ENCODE peak calls at places on chromosome X, in seven cellular contexts. A is GM12878, I is SK-N-SH, Y is K562, U is H1, P is GM12892, X is HepG2. O is an unnamed sample.

GRCh38 chrX:110462957-110463356 is 104.3 kb downstream of the RTL9 start:
- DNase-seq in I (no peak), X (no peak), P (no peak), Y (no peak), U (no peak), A (no peak), O (no peak)

GRCh38 chrX:42797646-42798045 is 19.7 kb upstream of the PPP1R2C start:
- DNase-seq in U (no peak), Y (no peak), A (no peak), I (no peak), X (no peak), P (no peak), O (no peak)

GRCh38 chrX:21662761-21663160 is 4.6 kb upstream of the KLHL34 start:
- DNase-seq in Y (no peak), A (no peak), U (no peak), P (no peak), X (no peak), I (no peak), O (no peak)

GRCh38 chrX:131675596-131676194 is 131.8 kb downstream of the OR13H1 start:
- DNase-seq in P (peak; percentile 5), A (no peak), X (peak; percentile 8), Y (peak; percentile 46), I (peak; percentile 35), U (no peak), O (peak; percentile 5)

GRCh38 chrX:20594985-20595384 is 328.3 kb upstream of the RPS6KA3 start:
- DNase-seq in A (no peak), Y (no peak), U (no peak), P (no peak), I (no peak), X (peak; percentile 7), O (no peak)

GRCh38 chrX:45803383-45803921 is 602.8 kb upstream of the DIPK2B start:
- DNase-seq in X (no peak), I (no peak), Y (no peak), P (no peak), U (no peak), A (no peak), O (no peak)

GRCh38 chrX:1524874-1525582 is 12.0 kb downstream of the P2RY8 start:
- DNase-seq in U (no peak), P (no peak), Y (no peak), X (no peak), I (no peak), A (no peak), O (no peak)

GRCh38 chrX:94435799-94436198 is 761.8 kb downstream of the FAM133A start:
- DNase-seq in U (no peak), I (no peak), X (no peak), A (no peak), P (no peak), Y (no peak), O (no peak)

GRCh38 chrX:104195013-104195412 is 28.8 kb downstream of the FAM199X start:
- DNase-seq in A (no peak), I (no peak), X (no peak), U (no peak), P (no peak), Y (no peak), O (no peak)

GRCh38 chrX:129678881-129679195 is 24.1 kb upstream of the APLN start:
- DNase-seq in P (no peak), X (no peak), U (no peak), Y (no peak), I (no peak), A (no peak), O (no peak)

GRCh38 chrX:24775891-24776290 is 82.2 kb downstream of the POLA1 start:
- DNase-seq in Y (no peak), U (no peak), P (no peak), X (peak; percentile 1), I (no peak), A (no peak), O (no peak)

GRCh38 chrX:20456971-20457370 is 190.3 kb upstream of the RPS6KA3 start:
- DNase-seq in Y (no peak), I (no peak), U (no peak), P (no peak), A (no peak), X (no peak), O (no peak)

GRCh38 chrX:21408776-21409175 is 34.6 kb downstream of the CNKSR2 start:
- DNase-seq in P (no peak), Y (no peak), A (no peak), U (no peak), X (no peak), I (no peak), O (no peak)

GRCh38 chrX:109839694-109840358 is 106.8 kb upstream of the ACSL4 start:
- DNase-seq in X (no peak), A (no peak), U (peak; percentile 44), I (no peak), Y (peak; percentile 54), P (no peak), O (no peak)

GRCh38 chrX:120486786-120487185 is 17.7 kb upstream of the LAMP2 start:
- DNase-seq in A (no peak), I (no peak), Y (no peak), X (peak; percentile 81), U (no peak), P (no peak), O (no peak)

GRCh38 chrX:136652822-136653723 is 5.1 kb downstream of the CD40LG start:
- DNase-seq in I (no peak), P (no peak), Y (no peak), A (no peak), U (no peak), X (no peak), O (no peak)

GRCh38 chrX:19127649-19128168 is 5.4 kb upstream of the ADGRG2 start:
- DNase-seq in Y (no peak), U (no peak), P (no peak), I (no peak), A (no peak), X (no peak), O (no peak)
- TF ChIP-seq TAF1 in Y (no peak), U (no peak), P (no peak), I (no peak), A (no peak), X (no peak), O (no peak)

DNA sequence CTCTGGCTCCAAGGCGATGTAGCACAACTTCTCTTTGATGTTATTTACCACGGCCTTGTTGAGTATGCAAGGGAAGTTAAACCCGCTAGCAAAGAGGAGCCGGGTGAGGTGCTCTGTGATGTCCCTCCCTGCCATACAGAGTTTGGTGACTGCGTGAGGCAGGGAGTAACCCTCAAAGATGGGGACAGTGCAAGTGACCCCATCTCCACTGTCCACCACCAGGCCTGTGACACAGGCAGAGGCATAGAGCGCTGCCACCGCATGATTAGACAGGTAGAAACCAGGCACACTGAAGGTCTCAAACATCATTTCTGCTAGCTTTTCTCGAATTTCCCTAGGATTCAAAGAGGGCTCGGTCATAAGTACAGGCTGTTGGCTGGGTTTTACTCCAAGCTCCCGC is 677 bp downstream of the ACTRT1 start:
- DNase-seq in I (no peak), P (no peak), X (no peak), Y (no peak), A (no peak), U (no peak), O (no peak)
- TF ChIP-seq TAF1 in I (no peak), P (no peak), X (no peak), Y (no peak), A (no peak), U (no peak), O (no peak)

DNA sequence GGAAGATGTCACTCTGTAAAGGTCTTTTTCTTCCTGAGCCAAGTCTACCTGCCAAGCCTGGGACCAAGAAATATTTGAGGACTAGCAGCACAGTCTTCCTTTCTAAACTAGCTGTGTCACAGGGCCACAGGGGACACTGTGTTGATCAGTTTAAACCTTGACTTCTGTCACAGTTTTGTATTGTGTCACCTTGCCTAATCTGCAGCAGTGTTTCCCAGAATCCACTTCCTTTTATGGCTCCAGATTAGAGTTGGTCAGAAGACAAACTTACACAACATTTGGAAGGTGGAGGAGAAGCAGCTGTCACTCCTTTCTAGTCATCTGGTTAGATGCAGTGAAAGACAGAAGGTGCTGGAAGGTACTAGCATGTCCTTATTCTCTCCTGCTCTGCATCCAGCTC is 143.1 kb upstream of the BCOR start:
- DNase-seq in X (no peak), I (no peak), Y (no peak), A (no peak), P (no peak), U (no peak), O (no peak)
- TF ChIP-seq TAF1 in X (no peak), I (no peak), Y (no peak), A (no peak), P (no peak), U (no peak), O (no peak)

GRCh38 chrX:9533611-9534010 is 68.8 kb downstream of the TBL1X start:
- DNase-seq in A (no peak), P (no peak), Y (no peak), I (no peak), X (no peak), U (no peak), O (no peak)

GRCh38 chrX:9530848-9531274 is 66.0 kb downstream of the TBL1X start:
- DNase-seq in U (peak; percentile 53), Y (peak; percentile 69), A (no peak), P (peak; percentile 46), I (peak; percentile 81), X (peak; percentile 60), O (peak; percentile 36)

GRCh38 chrX:9534686-9535085 is 69.8 kb downstream of the TBL1X start:
- DNase-seq in P (no peak), Y (no peak), I (no peak), U (no peak), A (no peak), X (peak; percentile 9), O (no peak)

GRCh38 chrX:9535101-9535500 is 70.2 kb downstream of the TBL1X start:
- DNase-seq in Y (no peak), U (no peak), I (no peak), P (no peak), A (no peak), X (no peak), O (no peak)

DNA sequence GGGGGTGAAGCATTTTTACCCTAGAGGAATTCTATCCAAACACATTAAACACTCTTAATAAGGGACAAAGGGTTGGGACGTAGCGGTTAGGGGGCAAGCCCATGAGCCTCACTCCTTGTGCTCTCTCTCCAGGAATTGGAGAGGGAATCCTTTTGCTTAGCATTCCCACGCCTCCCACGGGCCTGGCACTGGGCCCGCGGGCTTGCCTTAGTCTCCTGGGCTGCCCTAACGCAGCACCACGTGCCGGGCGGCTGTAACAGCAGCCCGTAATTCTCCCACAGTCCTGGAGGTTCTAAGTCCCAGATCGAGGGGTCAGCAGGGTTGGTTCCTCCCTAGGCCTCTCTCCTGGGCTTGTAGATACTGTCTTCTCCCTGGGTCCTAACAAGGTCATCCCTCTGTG is 67.5 kb downstream of the TBL1X start:
- DNase-seq in X (no peak), Y (no peak), U (no peak), I (no peak), A (no peak), P (no peak), O (no peak)
- TF ChIP-seq TAF1 in X (no peak), Y (no peak), U (no peak), I (no peak), A (no peak), P (no peak), O (no peak)

GRCh38 chrX:65406532-65406931 is 128.1 kb downstream of the LAS1L start:
- DNase-seq in A (no peak), U (peak; percentile 49), X (no peak), P (no peak), I (no peak), Y (no peak), O (no peak)
- TF ChIP-seq TAF1 in A (no peak), U (no peak), X (no peak), P (no peak), I (no peak), Y (no peak), O (no peak)

O was measured in GM12891.